ENCODE peak calls at places on chromosome 7, in eight cellular contexts. N, C, M, A, K, H, P and O are unnamed samples.
A peak's percentile ranks its signal among the peaks of the same experiment; 100 is the strongest.

GRCh38 chr7:39605087-39605486 is 18.3 kb upstream of the RALA start:
- DNase-seq in M (no peak), A (no peak), C (no peak), H (no peak), P (no peak), N (no peak), K (no peak), O (no peak)

GRCh38 chr7:16603633-16604032 is 41.9 kb downstream of the ANKMY2 start:
- DNase-seq in P (no peak), A (no peak), H (no peak), M (no peak), K (no peak), N (no peak), C (no peak), O (no peak)

GRCh38 chr7:30184804-30185487 is 50.2 kb downstream of the MTURN start:
- DNase-seq in A (no peak), N (no peak), P (no peak), M (no peak), H (no peak), C (no peak), K (no peak), O (no peak)

GRCh38 chr7:107691713-107692112 is 31.1 kb downstream of the SLC26A4 start:
- DNase-seq in M (no peak), N (no peak), H (no peak), A (no peak), C (no peak), K (no peak), P (no peak), O (no peak)

GRCh38 chr7:103592844-103593243 is 146.8 kb upstream of the SLC26A5 start:
- DNase-seq in P (no peak), K (no peak), C (no peak), N (no peak), H (no peak), M (no peak), A (no peak), O (no peak)

GRCh38 chr7:69880848-69881247 is 282.6 kb downstream of the AUTS2 start:
- DNase-seq in P (no peak), M (no peak), H (no peak), A (no peak), N (no peak), C (no peak), K (no peak), O (no peak)

GRCh38 chr7:400901-401485 is 111.0 kb downstream of the FOXL3 start:
- DNase-seq in M (no peak), K (no peak), A (no peak), H (no peak), N (no peak), C (peak; percentile 22), P (no peak), O (no peak)

GRCh38 chr7:1900847-1901246 is 230.8 kb downstream of the ELFN1 start:
- DNase-seq in P (no peak), C (no peak), K (no peak), N (no peak), A (no peak), H (no peak), M (no peak), O (no peak)

GRCh38 chr7:156811706-156812105 is 81.3 kb downstream of the LMBR1 start:
- DNase-seq in K (no peak), H (no peak), M (no peak), N (no peak), C (no peak), A (no peak), P (no peak), O (no peak)

GRCh38 chr7:94710256-94710655 is 54.3 kb upstream of the SGCE start:
- DNase-seq in N (no peak), P (no peak), C (no peak), A (no peak), H (no peak), M (no peak), K (no peak), O (no peak)

GRCh38 chr7:98212532-98213041 is 1.3 kb downstream of the BHLHA15 start:
- DNase-seq in M (no peak), P (no peak), K (no peak), H (no peak), N (no peak), C (peak; percentile 47), A (no peak), O (no peak)

GRCh38 chr7:525740-526139 is 6.1 kb upstream of the PDGFA start:
- DNase-seq in H (peak; percentile 38), N (no peak), K (no peak), P (no peak), M (no peak), A (no peak), C (no peak), O (no peak)

GRCh38 chr7:4814463-4814862 is 39.0 kb downstream of the AP5Z1 start:
- DNase-seq in C (no peak), N (no peak), H (no peak), M (no peak), P (no peak), A (no peak), K (no peak), O (no peak)

GRCh38 chr7:37247881-37248280 is 200.8 kb downstream of the ELMO1 start:
- DNase-seq in H (no peak), N (no peak), C (peak; percentile 80), M (no peak), P (no peak), K (no peak), A (no peak), O (no peak)

GRCh38 chr7:5629941-5630340 is 151.5 kb downstream of the RNF216 start:
- DNase-seq in P (no peak), M (peak; percentile 12), K (no peak), A (peak; percentile 43), N (no peak), C (peak; percentile 67), H (no peak), O (peak; percentile 24)

GRCh38 chr7:152588350-152588749 is 87.6 kb downstream of the XRCC2 start:
- DNase-seq in A (peak; percentile 42), C (no peak), H (no peak), P (no peak), K (no peak), M (no peak), N (no peak), O (no peak)